ENCODE peak calls at places on chromosomes 2 and 18, in four cellular contexts. One of them, this sample, is unnamed.

GRCh38 chr2:101474752-101475384 is at the start of gene RFX8:
- DNase-seq in NB4: peak
- DNase-seq in foreskin fibroblast: peak
- DNase-seq in small intestine: no peak
- DNase-seq in this sample: peak

GRCh38 chr18:54532962-54533361 is 58.1 kb upstream of the DYNAP start:
- DNase-seq in foreskin fibroblast: no peak
- DNase-seq in small intestine: no peak
- DNase-seq in NB4: no peak
- DNase-seq in this sample: no peak

GRCh38 chr18:12374398-12374797 is 2.6 kb downstream of the AFG3L2 start:
- DNase-seq in small intestine: peak
- DNase-seq in NB4: no peak
- DNase-seq in foreskin fibroblast: no peak
- DNase-seq in this sample: no peak

GRCh38 chr2:133948610-133949290 is 305.1 kb upstream of the MGAT5 start:
- DNase-seq in foreskin fibroblast: no peak
- DNase-seq in NB4: no peak
- DNase-seq in small intestine: no peak
- DNase-seq in this sample: no peak

GRCh38 chr2:35428548-35428947 is 927.0 kb upstream of the CRIM1 start:
- DNase-seq in foreskin fibroblast: no peak
- DNase-seq in NB4: peak
- DNase-seq in small intestine: no peak
- DNase-seq in this sample: peak

GRCh38 chr2:180385601-180386201 is 378.6 kb upstream of the CWC22 start:
- DNase-seq in foreskin fibroblast: peak
- DNase-seq in small intestine: no peak
- DNase-seq in NB4: no peak
- DNase-seq in this sample: peak

GRCh38 chr2:8197101-8197500 is 484.8 kb upstream of the ID2 start:
- DNase-seq in small intestine: no peak
- DNase-seq in NB4: no peak
- DNase-seq in foreskin fibroblast: peak
- DNase-seq in this sample: no peak

GRCh38 chr18:8730080-8730827 is 24.9 kb downstream of the MTCL1 start:
- DNase-seq in foreskin fibroblast: no peak
- DNase-seq in small intestine: peak
- DNase-seq in NB4: no peak
- DNase-seq in this sample: peak

GRCh38 chr2:171999125-171999524 is 628 bp upstream of the METAP1D start:
- DNase-seq in NB4: no peak
- DNase-seq in small intestine: no peak
- DNase-seq in foreskin fibroblast: no peak
- DNase-seq in this sample: no peak

GRCh38 chr2:120845281-120845680 is 109.6 kb downstream of the GLI2 start:
- DNase-seq in foreskin fibroblast: no peak
- DNase-seq in NB4: no peak
- DNase-seq in small intestine: no peak
- DNase-seq in this sample: no peak

GRCh38 chr2:157229572-157229971 is 27.9 kb upstream of the GALNT5 start:
- DNase-seq in NB4: no peak
- DNase-seq in foreskin fibroblast: peak
- DNase-seq in small intestine: no peak
- DNase-seq in this sample: peak

GRCh38 chr18:44870631-44871502 is 190.2 kb downstream of the SETBP1 start:
- DNase-seq in foreskin fibroblast: peak
- DNase-seq in small intestine: no peak
- DNase-seq in NB4: no peak
- DNase-seq in this sample: no peak

GRCh38 chr2:236642584-236643291 is 73.1 kb downstream of the ACKR3 start:
- DNase-seq in foreskin fibroblast: peak
- DNase-seq in small intestine: peak
- DNase-seq in NB4: no peak
- DNase-seq in this sample: peak

GRCh38 chr2:119723121-119723635 is 36.5 kb upstream of the PTPN4 start:
- DNase-seq in small intestine: no peak
- DNase-seq in foreskin fibroblast: no peak
- DNase-seq in NB4: no peak
- DNase-seq in this sample: no peak

GRCh38 chr2:185507703-185508102 is 230.9 kb upstream of the FSIP2 start:
- DNase-seq in foreskin fibroblast: no peak
- DNase-seq in small intestine: no peak
- DNase-seq in NB4: no peak
- DNase-seq in this sample: no peak

GRCh38 chr18:52452427-52452826 is 112.4 kb downstream of the DCC start:
- DNase-seq in small intestine: no peak
- DNase-seq in NB4: no peak
- DNase-seq in foreskin fibroblast: peak
- DNase-seq in this sample: no peak

GRCh38 chr2:79716266-79716665 is 203.4 kb downstream of the CTNNA2 start:
- DNase-seq in small intestine: no peak
- DNase-seq in NB4: no peak
- DNase-seq in foreskin fibroblast: no peak
- DNase-seq in this sample: no peak

GRCh38 chr18:58861353-58861752 is 3.3 kb upstream of the ZNF532 start:
- DNase-seq in foreskin fibroblast: no peak
- DNase-seq in NB4: no peak
- DNase-seq in small intestine: no peak
- DNase-seq in this sample: no peak

GRCh38 chr2:12270876-12271588 is 445.7 kb upstream of the TRIB2 start:
- DNase-seq in small intestine: no peak
- DNase-seq in NB4: no peak
- DNase-seq in foreskin fibroblast: no peak
- DNase-seq in this sample: no peak

GRCh38 chr2:168913171-168913484 is 12.0 kb downstream of the G6PC2 start:
- DNase-seq in foreskin fibroblast: no peak
- DNase-seq in NB4: no peak
- DNase-seq in small intestine: no peak
- DNase-seq in this sample: no peak

GRCh38 chr2:211251016-211251415 is 694.6 kb downstream of the CPS1 start:
- DNase-seq in NB4: no peak
- DNase-seq in foreskin fibroblast: no peak
- DNase-seq in small intestine: no peak
- DNase-seq in this sample: no peak

GRCh38 chr2:854460-854859 is 96.2 kb upstream of the SNTG2 start:
- DNase-seq in NB4: peak
- DNase-seq in foreskin fibroblast: peak
- DNase-seq in small intestine: peak
- DNase-seq in this sample: peak

GRCh38 chr2:216142540-216142939 is 33.4 kb downstream of the XRCC5 start:
- DNase-seq in NB4: no peak
- DNase-seq in small intestine: no peak
- DNase-seq in foreskin fibroblast: peak
- DNase-seq in this sample: no peak